ENCODE peak calls at places on chromosomes 2 and 18, in six cellular contexts. G is A549; U is body of pancreas; T is endodermal cell; Z is CD8-positive, alpha-beta T cell; D is uterus. M is an unnamed sample.

GRCh38 chr2:15532996-15533395 is 28.1 kb downstream of the NBAS start:
- DNase-seq in G (no peak), U (no peak), T (no peak), Z (no peak), D (no peak), M (no peak)

GRCh38 chr2:3683748-3684454 is 19.5 kb upstream of the DCDC2C start:
- DNase-seq in G (no peak), U (no peak), T (no peak), Z (no peak), D (no peak), M (no peak)

GRCh38 chr2:202588647-202589581 is 45.9 kb upstream of the FAM117B start:
- DNase-seq in G (peak; percentile 59), U (peak; percentile 76), T (peak; percentile 91), Z (peak; percentile 41), D (peak; percentile 70), M (no peak)

GRCh38 chr18:63322908-63323634 is 3.5 kb upstream of the BCL2 start:
- DNase-seq in G (peak; percentile 39), U (peak; percentile 70), T (peak; percentile 73), Z (no peak), D (peak; percentile 73), M (no peak)

GRCh38 chr2:26541401-26542193 is 63.7 kb upstream of the OTOF start:
- DNase-seq in G (no peak), U (no peak), T (peak; percentile 6), Z (no peak), D (no peak), M (no peak)

GRCh38 chr2:130759906-130760753 is 4.8 kb downstream of the AMER3 start:
- DNase-seq in G (no peak), U (peak; percentile 92), T (no peak), Z (no peak), D (no peak), M (peak; percentile 83)

GRCh38 chr2:185835974-185836373 is 97.4 kb downstream of the FSIP2 start:
- DNase-seq in G (no peak), U (no peak), T (no peak), Z (no peak), D (no peak), M (no peak)

GRCh38 chr2:2871480-2872308 is 505.9 kb downstream of the EIPR1 start:
- DNase-seq in G (no peak), U (no peak), T (peak; percentile 22), Z (no peak), D (no peak), M (no peak)

GRCh38 chr2:17543131-17543660 is 2.7 kb downstream of the VSNL1 start:
- DNase-seq in G (no peak), U (no peak), T (peak; percentile 72), Z (no peak), D (no peak), M (no peak)

GRCh38 chr18:63848159-63848558 is 39.3 kb upstream of the SERPINB2 start:
- DNase-seq in G (peak; percentile 7), U (peak; percentile 33), T (no peak), Z (no peak), D (no peak), M (no peak)

GRCh38 chr2:36403675-36404230 is 48.2 kb downstream of the CRIM1 start:
- DNase-seq in G (peak; percentile 69), U (no peak), T (no peak), Z (no peak), D (no peak), M (no peak)

GRCh38 chr18:5951515-5952081 is 56.3 kb upstream of the TMEM200C start:
- DNase-seq in G (no peak), U (no peak), T (no peak), Z (no peak), D (no peak), M (peak; percentile 75)

GRCh38 chr2:227115761-227116160 is 48.2 kb downstream of the COL4A4 start:
- DNase-seq in G (no peak), U (no peak), T (no peak), Z (no peak), D (no peak), M (no peak)

GRCh38 chr2:128701443-128701842 is 382.8 kb upstream of the HS6ST1 start:
- DNase-seq in G (no peak), U (no peak), T (no peak), Z (no peak), D (no peak), M (no peak)

GRCh38 chr2:211413746-211414145 is 857.3 kb downstream of the CPS1 start:
- DNase-seq in G (no peak), U (no peak), T (no peak), Z (no peak), D (no peak), M (no peak)

GRCh38 chr2:38886041-38886440 is 3.6 kb upstream of the ARHGEF33 start:
- DNase-seq in G (no peak), U (no peak), T (no peak), Z (no peak), D (no peak), M (no peak)

GRCh38 chr2:189253841-189254240 is 74.3 kb upstream of the COL5A2 start:
- DNase-seq in G (no peak), U (no peak), T (no peak), Z (no peak), D (no peak), M (no peak)

GRCh38 chr2:18286897-18287296 is 273.6 kb downstream of the RDH14 start:
- DNase-seq in G (no peak), U (no peak), T (no peak), Z (no peak), D (no peak), M (no peak)

GRCh38 chr2:126837926-126838717 is 60.6 kb upstream of the TEX51 start:
- DNase-seq in G (no peak), U (no peak), T (peak; percentile 57), Z (no peak), D (no peak), M (peak; percentile 87)

GRCh38 chr2:57373530-57373929 is 673.1 kb upstream of the VRK2 start:
- DNase-seq in G (no peak), U (no peak), T (no peak), Z (no peak), D (no peak), M (no peak)

GRCh38 chr2:221895366-221896121 is 323.4 kb upstream of the EPHA4 start:
- DNase-seq in G (no peak), U (no peak), T (no peak), Z (no peak), D (peak; percentile 41), M (no peak)

GRCh38 chr2:19072161-19072560 is 286.3 kb downstream of the OSR1 start:
- DNase-seq in G (no peak), U (no peak), T (no peak), Z (no peak), D (no peak), M (peak; percentile 85)

GRCh38 chr2:227335713-227336112 is 10.7 kb downstream of the MFF start:
- DNase-seq in G (no peak), U (no peak), T (no peak), Z (no peak), D (no peak), M (no peak)

GRCh38 chr2:29749843-29750242 is 171.5 kb downstream of the ALK start:
- DNase-seq in G (no peak), U (peak; percentile 13), T (no peak), Z (no peak), D (no peak), M (no peak)

GRCh38 chr18:34493099-34493544 is 217.0 kb upstream of the DTNA start:
- DNase-seq in G (no peak), U (peak; percentile 93), T (peak; percentile 91), Z (no peak), D (peak; percentile 35), M (no peak)

GRCh38 chr2:235504459-235505200 is 10.8 kb downstream of the AGAP1 start:
- DNase-seq in G (no peak), U (no peak), T (peak; percentile 67), Z (no peak), D (no peak), M (no peak)

GRCh38 chr2:136134126-136134525 is 16.2 kb upstream of the CXCR4 start:
- DNase-seq in G (no peak), U (no peak), T (no peak), Z (no peak), D (no peak), M (no peak)

GRCh38 chr2:149410701-149411484 is 80.5 kb downstream of the LYPD6 start:
- DNase-seq in G (no peak), U (no peak), T (no peak), Z (no peak), D (no peak), M (no peak)

DNA sequence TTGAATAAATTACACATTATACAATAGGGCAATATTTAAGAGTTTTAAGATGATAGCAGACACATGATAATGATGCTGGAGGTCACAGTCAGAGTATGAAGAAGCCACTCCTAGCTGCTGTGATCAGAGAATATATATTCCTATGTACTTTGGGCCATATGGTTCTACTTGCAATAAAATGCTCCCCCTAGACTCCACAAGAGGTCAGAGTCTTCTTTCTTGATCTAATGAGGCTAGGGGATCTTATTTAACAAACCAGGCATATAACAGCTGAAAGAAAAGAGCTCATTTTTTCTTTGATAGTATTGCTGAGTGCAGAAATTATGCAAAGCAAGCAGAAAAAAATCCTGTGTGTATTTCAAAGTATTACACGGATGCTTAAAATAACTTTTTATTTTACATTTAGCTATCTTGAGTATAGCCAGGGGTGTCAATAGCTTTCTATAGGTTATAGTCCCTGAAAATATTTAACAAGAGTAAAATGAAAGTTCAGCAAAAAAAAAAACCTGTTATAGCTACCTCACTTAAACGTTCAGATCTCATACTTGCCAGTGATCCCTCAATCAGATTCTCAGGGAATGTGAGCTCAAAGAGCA is 748.7 kb upstream of the CHAC2 start:
- DNase-seq in G (peak; percentile 6), U (no peak), T (no peak), Z (no peak), D (no peak), M (no peak)
- TF ChIP-seq CTCF in G (peak; percentile 20), U (no peak), T (peak; percentile 75), Z (no peak), D (no peak), M (no peak)

GRCh38 chr2:171293661-171294060 is 133.0 kb upstream of the TLK1 start:
- DNase-seq in G (no peak), U (no peak), T (no peak), Z (no peak), D (no peak), M (no peak)
- H3K4me1 ChIP-seq in G (no peaks in the 10 kb centered on the region), U (no peaks in the 10 kb centered on the region), T (no peaks in the 10 kb centered on the region), Z (no peaks in the 10 kb centered on the region), D (no peaks in the 10 kb centered on the region), M (no peaks in the 10 kb centered on the region)

GRCh38 chr18:47420130-47420529 is 168.7 kb upstream of the SKOR2 start:
- DNase-seq in G (no peak), U (no peak), T (no peak), Z (no peak), D (no peak), M (no peak)

GRCh38 chr18:47425365-47425764 is 173.9 kb upstream of the SKOR2 start:
- DNase-seq in G (no peak), U (peak; percentile 19), T (peak; percentile 26), Z (no peak), D (no peak), M (no peak)

GRCh38 chr18:47417807-47418206 is 166.3 kb upstream of the SKOR2 start:
- DNase-seq in G (no peak), U (no peak), T (no peak), Z (no peak), D (no peak), M (no peak)

GRCh38 chr18:47418746-47419145 is 167.3 kb upstream of the SKOR2 start:
- DNase-seq in G (no peak), U (no peak), T (no peak), Z (no peak), D (no peak), M (no peak)

GRCh38 chr18:47422524-47422923 is 171.1 kb upstream of the SKOR2 start:
- DNase-seq in G (no peak), U (no peak), T (peak; percentile 80), Z (no peak), D (no peak), M (no peak)
- TF ChIP-seq CTCF in G (no peak), U (no peak), T (peak; percentile 54), Z (no peak), D (no peak), M (no peak)

GRCh38 chr2:108947271-108947907 is 41.6 kb downstream of the EDAR start:
- DNase-seq in G (no peak), U (no peak), T (no peak), Z (no peak), D (no peak), M (no peak)
- H3K4me1 ChIP-seq in G (no peaks in the 10 kb centered on the region), U (peaks cover 4% of the 10 kb centered on the region), T (no peaks in the 10 kb centered on the region), Z (no peaks in the 10 kb centered on the region), D (no peaks in the 10 kb centered on the region), M (peaks cover 16% of the 10 kb centered on the region)

M was measured in esophagus muscularis mucosa.